ENCODE peak calls at places on chromosomes 13 and 19, in four cellular contexts. X, J, I and Z are unnamed samples.

GRCh38 chr13:96575423-96576320 is 418.6 kb downstream of the OXGR1 start:
- DNase-seq in X (no peak), J (no peak), I (no peak), Z (no peak)

GRCh38 chr19:1648926-1649541 is 3.4 kb downstream of the TCF3 start:
- DNase-seq in X (no peak), J (no peak), I (no peak), Z (no peak)

GRCh38 chr13:74092711-74093110 is 41.5 kb downstream of the KLF12 start:
- DNase-seq in X (no peak), J (no peak), I (no peak), Z (no peak)

GRCh38 chr19:53272044-53272443 is 4.5 kb upstream of the VN1R4 start:
- DNase-seq in X (no peak), J (no peak), I (no peak), Z (no peak)

GRCh38 chr19:31255174-31255862 is 93.9 kb downstream of the TSHZ3 start:
- DNase-seq in X (no peak), J (no peak), I (no peak), Z (no peak)

GRCh38 chr13:44818428-44818827 is 170.8 kb downstream of the NUFIP1 start:
- DNase-seq in X (peak), J (no peak), I (peak), Z (peak)

GRCh38 chr19:55675661-55676354 is 782 bp downstream of the EPN1 start:
- DNase-seq in X (no peak), J (no peak), I (no peak), Z (no peak)

GRCh38 chr19:12065100-12065538 is 588 bp downstream of the ZNF844 start:
- DNase-seq in X (peak), J (peak), I (peak), Z (no peak)

GRCh38 chr19:5352229-5352763 is 11.7 kb upstream of the PTPRS start:
- DNase-seq in X (peak), J (no peak), I (peak), Z (no peak)

GRCh38 chr13:49436890-49437289 is 7.0 kb downstream of the CAB39L start:
- DNase-seq in X (peak), J (no peak), I (no peak), Z (no peak)

GRCh38 chr13:19993024-19993423 is 34.5 kb downstream of the ZMYM2 start:
- DNase-seq in X (no peak), J (no peak), I (no peak), Z (no peak)

GRCh38 chr13:33292712-33293111 is 7.2 kb upstream of the STARD13 start:
- DNase-seq in X (no peak), J (no peak), I (no peak), Z (no peak)

GRCh38 chr19:21335721-21336120 is 6.5 kb upstream of the ZNF708 start:
- DNase-seq in X (no peak), J (no peak), I (no peak), Z (no peak)

GRCh38 chr13:74487091-74487722 is 353.0 kb upstream of the KLF12 start:
- DNase-seq in X (no peak), J (no peak), I (no peak), Z (no peak)

DNA sequence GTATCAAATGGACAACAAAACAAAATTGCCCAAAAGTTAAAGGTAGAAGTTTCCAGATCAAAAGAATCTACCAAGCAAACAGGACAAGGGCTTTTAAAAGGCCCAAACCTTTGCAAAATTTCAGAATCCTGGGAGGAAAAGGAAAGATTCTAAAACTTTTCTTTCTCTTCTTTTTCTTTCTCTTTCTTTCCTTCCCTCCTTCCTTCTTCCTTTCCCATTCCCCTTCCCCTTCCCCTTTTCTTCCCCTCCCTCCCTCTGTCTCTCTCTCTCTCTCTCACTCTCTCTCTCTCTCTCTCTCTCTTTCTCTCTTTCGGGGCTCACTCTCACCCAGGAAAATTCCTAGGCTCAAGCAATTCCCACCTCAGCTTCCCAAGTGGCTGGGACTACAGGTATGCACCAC is 4.2 kb upstream of the PDCD5 start:
- DNase-seq in X (no peak), J (no peak), I (no peak), Z (no peak)
- H3K56ac ChIP-seq in X (no peak), J (no peak), I (no peak), Z (no peak)

GRCh38 chr13:38685974-38686571 is 804 bp upstream of the FREM2 start:
- DNase-seq in X (no peak), J (no peak), I (peak), Z (peak)

GRCh38 chr13:38684714-38685113 is 2.2 kb upstream of the FREM2 start:
- DNase-seq in X (no peak), J (no peak), I (peak), Z (no peak)

GRCh38 chr13:38688674-38689073 is 1.8 kb downstream of the FREM2 start:
- DNase-seq in X (no peak), J (no peak), I (no peak), Z (no peak)

GRCh38 chr13:38687246-38688229 is 661 bp downstream of the FREM2 start:
- DNase-seq in X (no peak), J (peak), I (peak), Z (peak)

GRCh38 chr13:38686635-38687245 is at the start of gene FREM2:
- DNase-seq in X (no peak), J (peak), I (peak), Z (peak)
- H2BK120ac ChIP-seq in X (no peak), J (no peak), I (no peak), Z (no peak)

GRCh38 chr13:112117955-112118302 is 51.0 kb downstream of the SOX1 start:
- DNase-seq in X (no peak), J (no peak), I (no peak), Z (no peak)

GRCh38 chr13:112116187-112116950 is 49.4 kb downstream of the SOX1 start:
- DNase-seq in X (no peak), J (no peak), I (no peak), Z (no peak)

GRCh38 chr13:112115403-112116091 is 48.6 kb downstream of the SOX1 start:
- DNase-seq in X (no peak), J (no peak), I (no peak), Z (no peak)

GRCh38 chr13:112118451-112119064 is 51.6 kb downstream of the SOX1 start:
- DNase-seq in X (no peak), J (no peak), I (no peak), Z (no peak)

DNA sequence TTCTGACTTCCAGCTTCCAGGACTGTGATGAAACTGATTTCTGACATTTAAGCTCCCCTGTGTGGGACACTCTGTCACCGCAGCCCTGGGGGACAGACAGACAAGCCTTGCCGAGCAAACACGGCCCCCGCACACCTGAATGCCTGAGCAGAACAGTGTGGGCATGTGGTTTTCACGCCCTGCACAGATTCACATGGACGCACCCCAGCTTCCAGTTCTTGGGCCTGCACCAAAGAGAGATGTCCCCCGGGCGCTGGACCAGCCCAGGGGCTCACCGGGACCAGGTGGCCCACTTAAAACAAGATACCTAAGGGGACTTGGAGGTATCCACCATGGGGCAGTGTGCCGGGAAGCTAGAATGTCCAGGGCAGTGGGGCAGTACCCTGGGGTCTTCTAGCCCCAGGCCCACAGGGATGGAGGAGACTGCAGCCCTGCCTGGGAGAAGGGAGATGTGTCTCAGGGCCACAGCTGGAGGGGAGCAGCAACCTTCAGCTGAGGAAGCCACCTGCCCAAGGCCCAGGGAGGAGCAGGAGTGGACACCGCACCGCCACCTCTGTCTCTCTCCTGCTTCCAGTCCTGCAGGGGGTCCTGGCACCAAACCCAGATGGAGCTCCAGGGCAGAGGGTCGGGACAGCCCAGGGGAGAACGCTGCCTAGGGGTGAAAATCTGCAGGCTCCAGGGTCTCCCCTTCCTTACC is 50.5 kb downstream of the SOX1 start:
- DNase-seq in X (no peak), J (no peak), I (no peak), Z (no peak)
- H3K56ac ChIP-seq in X (no peak), J (no peak), I (no peak), Z (no peak)

DNA sequence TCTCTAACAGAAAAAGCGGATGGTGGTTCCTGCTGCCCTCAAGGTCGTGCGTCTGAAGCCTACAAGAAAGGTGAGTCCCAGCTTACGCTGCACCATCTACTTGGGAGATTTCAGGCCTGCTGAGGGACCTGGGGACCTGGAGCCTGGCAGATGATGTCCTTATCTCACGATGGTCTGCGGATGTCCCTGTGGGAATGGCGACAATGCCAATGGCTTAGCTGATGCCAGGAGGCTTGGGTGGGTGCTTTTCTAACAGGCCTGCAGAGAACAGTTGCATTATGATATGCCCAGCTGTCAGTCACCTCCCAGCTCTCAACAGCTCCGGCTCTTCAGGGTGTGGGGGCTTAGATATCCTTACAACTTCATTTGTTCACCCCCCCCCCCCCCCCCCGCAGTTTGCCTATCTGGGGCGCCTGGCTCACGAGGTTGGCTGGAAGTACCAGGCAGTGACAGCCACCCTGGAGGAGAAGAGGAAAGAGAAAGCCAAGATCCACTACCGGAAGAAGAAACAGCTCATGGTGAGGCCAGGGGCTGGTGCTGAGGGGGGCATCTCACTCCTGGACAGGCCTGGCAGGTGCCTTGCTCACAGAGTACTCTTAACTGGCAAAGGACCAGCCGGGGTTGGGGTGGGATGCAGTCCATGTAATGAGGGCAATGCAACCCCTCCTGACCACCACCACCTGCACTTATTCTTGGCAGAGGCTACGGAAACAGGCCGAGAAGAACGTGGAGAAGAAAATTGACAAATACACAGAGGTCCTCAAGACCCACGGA is 3.8 kb downstream of the RPL13A start:
- DNase-seq in X (no peak), J (no peak), I (no peak), Z (no peak)
- H2BK120ac ChIP-seq in X (no peak), J (no peak), I (no peak), Z (no peak)

GRCh38 chr13:102401305-102401704 is 543 bp downstream of the FGF14 start:
- DNase-seq in X (no peak), J (no peak), I (no peak), Z (no peak)

GRCh38 chr13:102402292-102402691 is 444 bp upstream of the FGF14 start:
- DNase-seq in X (peak), J (peak), I (peak), Z (peak)

GRCh38 chr13:102401755-102402154 is at the start of gene FGF14:
- DNase-seq in X (no peak), J (no peak), I (no peak), Z (no peak)

GRCh38 chr13:102399791-102400618 is 1.8 kb downstream of the FGF14 start:
- DNase-seq in X (no peak), J (peak), I (peak), Z (peak)

DNA sequence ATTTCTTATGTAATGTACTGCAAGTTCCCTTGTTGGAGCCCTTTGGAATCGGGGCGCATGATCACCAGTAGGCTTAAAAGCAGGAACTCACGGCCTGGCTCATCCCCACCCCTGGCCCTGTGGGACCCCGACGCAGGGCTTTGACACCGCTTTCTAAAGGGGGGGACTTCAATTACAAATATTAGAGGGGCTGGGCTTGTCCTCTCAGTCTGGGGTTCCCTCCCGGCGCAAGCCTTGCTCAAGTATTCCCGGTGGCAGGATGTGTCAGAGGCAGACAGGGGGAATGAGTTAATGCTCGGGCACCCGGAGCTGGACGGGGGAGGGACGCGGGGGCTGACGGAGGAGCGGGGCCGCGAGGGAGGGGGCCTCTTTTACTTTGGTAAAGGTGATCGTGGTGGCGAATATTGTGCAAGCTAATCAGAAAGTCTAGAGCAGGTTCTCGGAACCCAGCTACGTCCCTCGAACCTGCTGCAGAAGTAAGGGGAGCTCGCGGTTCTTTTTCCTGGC is 1.2 kb downstream of the FGF14 start:
- DNase-seq in X (no peak), J (no peak), I (peak), Z (peak)
- H3K56ac ChIP-seq in X (no peak), J (no peak), I (peak), Z (no peak)

DNA sequence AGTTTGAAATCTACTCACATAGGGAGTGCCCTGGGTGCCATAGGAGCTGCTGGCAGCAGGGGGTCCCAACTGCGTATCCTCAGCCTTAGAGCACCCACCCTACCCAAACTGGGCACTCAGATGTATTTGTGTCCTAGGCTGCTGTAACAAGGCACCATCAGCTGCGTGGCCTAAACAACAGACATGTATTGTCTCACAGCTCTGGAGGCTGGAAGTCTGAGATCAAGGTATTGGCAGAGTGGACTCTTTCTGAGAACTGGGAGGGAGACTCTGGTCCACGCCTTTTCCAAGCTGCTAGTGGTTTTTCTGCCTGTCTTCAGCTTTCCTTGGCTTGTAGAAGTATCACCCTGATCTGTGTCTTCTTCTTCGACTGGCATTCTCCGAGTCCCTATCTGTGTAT is 83.6 kb downstream of the FGF14 start:
- DNase-seq in X (no peak), J (no peak), I (no peak), Z (no peak)
- H2BK120ac ChIP-seq in X (no peak), J (no peak), I (no peak), Z (no peak)

GRCh38 chr13:114324334-114324733 is 10.0 kb downstream of the CHAMP1 start:
- DNase-seq in X (no peak), J (no peak), I (no peak), Z (no peak)
- H3K56ac ChIP-seq in X (no peak), J (no peak), I (no peak), Z (no peak)